ENCODE peak calls at places on chromosomes 7 and 10, in four cellular contexts. Z is stimulated activated CD4-positive, alpha-beta T cell treated with anti-CD3 and anti-CD28 coated beads, TNF-alpha, amount 100 ng/mL, for 4 hours; N is posterior cingulate gyrus; P is fibroblast of pulmonary artery. B is an unnamed sample.

GRCh38 chr10:29321656-29322055 is 32.8 kb downstream of the LYZL1 start:
- DNase-seq in Z (no peak), N (no peak), P (no peak), B (no peak)

GRCh38 chr10:53403688-53404087 is 631.1 kb upstream of the MBL2 start:
- DNase-seq in Z (no peak), N (no peak), P (peak), B (peak)

GRCh38 chr7:137882806-137883205 is 36.0 kb upstream of the DGKI start:
- DNase-seq in Z (no peak), N (no peak), P (no peak), B (no peak)

GRCh38 chr7:129617178-129617577 is 5.7 kb downstream of the NRF1 start:
- DNase-seq in Z (no peak), N (no peak), P (no peak), B (no peak)

GRCh38 chr10:22252801-22253577 is 35.2 kb upstream of the EBLN1 start:
- DNase-seq in Z (no peak), N (peak), P (peak), B (peak)

GRCh38 chr7:29319719-29320521 is 125.3 kb downstream of the CHN2 start:
- DNase-seq in Z (no peak), N (peak), P (no peak), B (no peak)

GRCh38 chr7:27546610-27547009 is 116.1 kb downstream of the HIBADH start:
- DNase-seq in Z (no peak), N (no peak), P (no peak), B (no peak)

GRCh38 chr7:94698275-94698674 is 42.3 kb upstream of the SGCE start:
- DNase-seq in Z (no peak), N (no peak), P (peak), B (peak)

GRCh38 chr7:69359003-69359555 is 239.2 kb upstream of the AUTS2 start:
- DNase-seq in Z (no peak), N (no peak), P (no peak), B (no peak)

GRCh38 chr7:129295015-129295423 is 70.2 kb downstream of the AHCYL2 start:
- DNase-seq in Z (no peak), N (no peak), P (peak), B (peak)

GRCh38 chr7:78769551-78770101 is 683.8 kb downstream of the MAGI2 start:
- DNase-seq in Z (no peak), N (no peak), P (no peak), B (no peak)

GRCh38 chr7:128431221-128431620 is 21.4 kb upstream of the IMPDH1 start:
- DNase-seq in Z (no peak), N (no peak), P (peak), B (peak)

B was measured in astrocyte of the spinal cord.